ENCODE peak calls at places on chromosome X, in seven cellular contexts. Z is SK-N-SH, G is brain microvascular endothelial cell, U is astrocyte of the spinal cord, O is foreskin fibroblast, P is HFF-Myc, Y is psoas muscle. S is an unnamed sample.

GRCh38 chrX:7139202-7140081 is 8.1 kb upstream of the STS start:
- DNase-seq in Z (no peak), G (peak; percentile 80), U (peak; percentile 87), O (peak; percentile 91), P (no peak), Y (no peak), S (peak; percentile 69)

GRCh38 chrX:80423000-80423399 is 2.8 kb downstream of the TENT5D start:
- DNase-seq in Z (no peak), G (no peak), U (no peak), O (no peak), P (no peak), Y (no peak), S (no peak)

GRCh38 chrX:10010686-10011085 is 43.5 kb downstream of the CLDN34 start:
- DNase-seq in Z (no peak), G (no peak), U (no peak), O (peak; percentile 30), P (no peak), Y (no peak), S (peak; percentile 62)

GRCh38 chrX:129759576-129760061 is 20.1 kb upstream of the SASH3 start:
- DNase-seq in Z (no peak), G (peak; percentile 57), U (peak; percentile 89), O (peak; percentile 61), P (no peak), Y (peak; percentile 53), S (peak; percentile 91)

GRCh38 chrX:35826503-35826902 is 28.4 kb downstream of the MAGEB16 start:
- DNase-seq in Z (no peak), G (no peak), U (no peak), O (no peak), P (no peak), Y (no peak), S (no peak)

GRCh38 chrX:70434352-70434866 is 10.2 kb upstream of the DLG3 start:
- DNase-seq in Z (peak; percentile 93), G (peak; percentile 81), U (peak; percentile 80), O (peak; percentile 90), P (no peak), Y (peak; percentile 92), S (peak; percentile 78)

GRCh38 chrX:28988246-28988645 is 401.0 kb downstream of the IL1RAPL1 start:
- DNase-seq in Z (no peak), G (no peak), U (no peak), O (no peak), P (no peak), Y (no peak), S (no peak)

GRCh38 chrX:69317721-69318120 is 152.5 kb upstream of the PJA1 start:
- DNase-seq in Z (peak; percentile 1), G (no peak), U (no peak), O (no peak), P (no peak), Y (no peak), S (no peak)

GRCh38 chrX:104166735-104167436 is 633 bp downstream of the FAM199X start:
- DNase-seq in Z (peak; percentile 38), G (no peak), U (no peak), O (peak; percentile 7), P (no peak), Y (no peak), S (no peak)

GRCh38 chrX:40061871-40062524 is 35.8 kb downstream of the BCOR start:
- DNase-seq in Z (no peak), G (no peak), U (no peak), O (no peak), P (no peak), Y (no peak), S (no peak)

GRCh38 chrX:46589977-46590723 is 16.6 kb downstream of the CHST7 start:
- DNase-seq in Z (no peak), G (no peak), U (peak; percentile 49), O (peak; percentile 74), P (no peak), Y (no peak), S (no peak)

GRCh38 chrX:17801431-17801830 is 59.7 kb downstream of the RAI2 start:
- DNase-seq in Z (no peak), G (no peak), U (no peak), O (no peak), P (no peak), Y (no peak), S (no peak)

GRCh38 chrX:131802836-131803626 is 220.1 kb upstream of the STK26 start:
- DNase-seq in Z (peak; percentile 71), G (no peak), U (peak; percentile 79), O (no peak), P (no peak), Y (peak; percentile 72), S (no peak)

GRCh38 chrX:39149761-39150160 is 348.5 kb downstream of the MID1IP1 start:
- DNase-seq in Z (no peak), G (peak; percentile 36), U (peak; percentile 32), O (peak; percentile 74), P (no peak), Y (peak; percentile 86), S (peak; percentile 50)

GRCh38 chrX:21840199-21840557 is 761 bp downstream of the MBTPS2 start:
- DNase-seq in Z (no peak), G (no peak), U (peak; percentile 20), O (peak; percentile 13), P (no peak), Y (no peak), S (peak; percentile 18)

GRCh38 chrX:37627602-37628001 is 56.1 kb downstream of the LANCL3 start:
- DNase-seq in Z (no peak), G (no peak), U (no peak), O (no peak), P (no peak), Y (no peak), S (no peak)

GRCh38 chrX:17521871-17522693 is 147.1 kb downstream of the NHS start:
- DNase-seq in Z (peak; percentile 62), G (peak; percentile 9), U (peak; percentile 27), O (peak; percentile 57), P (peak; percentile 36), Y (no peak), S (peak; percentile 47)

GRCh38 chrX:12360991-12361598 is 222.8 kb downstream of the FRMPD4 start:
- DNase-seq in Z (no peak), G (no peak), U (peak; percentile 15), O (peak; percentile 59), P (no peak), Y (no peak), S (no peak)

GRCh38 chrX:37926700-37927099 is 79.3 kb upstream of the DYNLT3 start:
- DNase-seq in Z (peak; percentile 8), G (no peak), U (peak; percentile 48), O (peak; percentile 53), P (no peak), Y (no peak), S (peak; percentile 65)

DNA sequence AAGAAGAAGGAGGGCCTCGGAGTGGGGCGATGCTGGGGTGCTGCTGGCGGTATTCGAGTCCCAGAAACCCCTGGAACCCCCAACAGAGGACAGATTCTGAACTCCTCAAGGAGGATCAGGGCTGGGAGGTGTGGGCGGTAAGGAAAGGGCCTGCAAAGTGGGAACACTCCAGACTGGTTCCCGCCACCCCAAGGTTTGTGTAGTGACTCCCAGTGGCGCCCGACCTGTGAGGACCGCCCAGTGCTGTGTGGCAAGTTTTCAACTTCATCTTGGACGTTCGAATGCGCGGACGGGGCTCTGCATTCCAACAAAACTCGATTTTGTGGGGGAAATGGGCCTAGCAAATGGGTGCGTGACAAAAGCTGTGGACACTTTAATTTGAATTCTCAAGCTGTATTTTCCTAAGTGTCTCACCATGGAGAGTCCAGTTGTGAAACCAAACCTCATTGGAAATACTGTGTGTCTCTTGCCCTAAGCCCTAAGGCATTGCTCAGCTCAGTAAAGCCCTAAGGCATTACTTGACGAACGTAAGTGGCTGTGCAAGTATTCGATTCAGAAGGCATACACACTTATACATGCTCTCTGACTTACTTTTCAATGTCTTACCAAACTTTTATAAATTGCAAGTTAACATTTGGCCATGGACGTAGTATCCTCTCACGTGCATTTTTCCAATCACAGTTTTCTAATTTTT is 27.4 kb upstream of the XAGE1B start:
- DNase-seq in Z (no peak), G (no peak), U (no peak), O (no peak), P (no peak), Y (no peak), S (no peak)
- H3K4me3 ChIP-seq in Z (no peak overlapping the region), G (no peak overlapping the region), U (no peak overlapping the region), O (no peak overlapping the region), P (no peak overlapping the region), Y (no peak overlapping the region), S (no peak overlapping the region)

DNA sequence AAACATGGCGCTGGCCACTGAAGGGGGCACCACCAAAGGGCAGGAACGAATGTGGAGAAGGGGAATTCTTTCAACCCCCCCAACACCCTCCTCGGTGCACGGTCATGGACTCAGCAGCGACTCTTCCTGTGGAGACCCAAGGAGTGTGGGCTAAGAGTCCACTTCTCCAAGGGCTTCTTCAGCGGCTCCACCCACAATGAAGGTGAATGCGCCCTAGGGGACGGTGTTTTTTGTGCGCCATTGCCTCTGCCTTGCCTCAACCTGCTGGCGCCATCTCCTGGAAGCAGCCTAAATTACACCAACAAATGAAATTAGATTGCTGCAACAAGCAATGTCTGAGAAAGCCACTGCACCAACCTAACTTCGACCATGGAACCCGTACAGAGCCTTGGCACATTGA is 169.2 kb upstream of the MAGEB18 start:
- DNase-seq in Z (peak; percentile 35), G (no peak), U (peak; percentile 1), O (peak; percentile 9), P (no peak), Y (no peak), S (peak; percentile 7)
- TF ChIP-seq CTCF in Z (peak; percentile 68), G (peak; percentile 63), U (peak; percentile 42), O (no peak), P (no peak), Y (no peak), S (peak; percentile 43)

GRCh38 chrX:134241960-134242619 is 5.1 kb downstream of the CCDC160 start:
- DNase-seq in Z (no peak), G (no peak), U (no peak), O (no peak), P (no peak), Y (no peak), S (peak; percentile 16)
- H3K4me3 ChIP-seq in Z (no peak overlapping the region), G (no peak overlapping the region), U (no peak overlapping the region), O (no peak overlapping the region), P (no peak overlapping the region), Y (no peak overlapping the region), S (no peak overlapping the region)

GRCh38 chrX:19225906-19226305 is 103.6 kb upstream of the ADGRG2 start:
- DNase-seq in Z (peak; percentile 9), G (no peak), U (peak; percentile 2), O (peak; percentile 13), P (no peak), Y (no peak), S (peak; percentile 14)
- TF ChIP-seq CTCF in Z (peak; percentile 17), G (peak; percentile 27), U (no peak), O (no peak), P (no peak), Y (no peak), S (peak; percentile 17)

GRCh38 chrX:989959-990510 is 222.4 kb downstream of the CRLF2 start:
- DNase-seq in Z (no peak), G (peak; percentile 95), U (peak; percentile 78), O (peak; percentile 97), P (peak; percentile 91), Y (peak; percentile 91), S (peak; percentile 94)
- H3K4me3 ChIP-seq in Z (peak overlapping the region; percentile 30), G (peak overlapping the region; percentile 45), U (peak overlapping the region; percentile 15), O (peak overlapping the region; percentile 42), P (peak overlapping the region; percentile 31), Y (peak overlapping the region; percentile 64), S (peak overlapping the region; percentile 34)

GRCh38 chrX:147550217-147550616 is 361.5 kb upstream of the FMR1 start:
- DNase-seq in Z (peak; percentile 1), G (no peak), U (no peak), O (no peak), P (no peak), Y (no peak), S (no peak)
- TF ChIP-seq CTCF in Z (peak; percentile 45), G (no peak), U (no peak), O (no peak), P (no peak), Y (no peak), S (no peak)